ENCODE peak calls at places on chromosomes 13 and 19, in five cellular contexts. X, F, W, D and L are unnamed samples.

GRCh38 chr19:42693760-42694350 is 46.4 kb downstream of the PSG3 start:
- DNase-seq in X (no peak), F (peak), W (peak), D (peak), L (no peak)

GRCh38 chr19:35116085-35116801 is 620 bp downstream of the FXYD3 start:
- DNase-seq in X (peak), F (no peak), W (no peak), D (no peak), L (peak)

GRCh38 chr19:37505958-37506386 is 767 bp upstream of the ZNF793 start:
- DNase-seq in X (no peak), F (no peak), W (peak), D (no peak), L (no peak)

GRCh38 chr19:47644743-47645499 is 36.0 kb downstream of the BICRA start:
- DNase-seq in X (no peak), F (no peak), W (peak), D (no peak), L (no peak)

GRCh38 chr13:100611678-100612492 is 23.3 kb upstream of the GGACT start:
- DNase-seq in X (no peak), F (no peak), W (no peak), D (no peak), L (no peak)

GRCh38 chr13:51697181-51697580 is 106.8 kb downstream of the DHRS12 start:
- DNase-seq in X (no peak), F (no peak), W (no peak), D (no peak), L (no peak)

GRCh38 chr13:26423634-26424033 is 133.8 kb upstream of the WASF3 start:
- DNase-seq in X (peak), F (no peak), W (no peak), D (no peak), L (no peak)

GRCh38 chr13:113086031-113086750 is 19.4 kb upstream of the F7 start:
- DNase-seq in X (no peak), F (no peak), W (no peak), D (no peak), L (peak)